ENCODE peak calls at places on chromosomes 12 and 14, in eight cellular contexts. I is skeletal muscle cell, O is T-helper 9 cell, P is M059J, J is fibroblast of mammary gland, A is RPMI7951, F is RCC 7860, C is T-helper 2 cell. U is an unnamed sample.

GRCh38 chr12:55132816-55133215 is 6.6 kb downstream of the OR9K2 start:
- DNase-seq in A (no peak), O (no peak), F (no peak), C (no peak), J (no peak), P (no peak), I (no peak), U (no peak)

GRCh38 chr12:115478505-115478904 is 794.5 kb upstream of the TBX3 start:
- DNase-seq in F (no peak), I (no peak), A (no peak), J (no peak), C (no peak), P (no peak), O (no peak), U (no peak)

GRCh38 chr12:105032703-105033357 is 46.7 kb downstream of the NOPCHAP1 start:
- DNase-seq in J (peak; percentile 68), A (no peak), F (no peak), O (no peak), P (peak; percentile 43), I (no peak), C (no peak), U (no peak)

GRCh38 chr14:78987006-78987405 is 816.8 kb downstream of the NRXN3 start:
- DNase-seq in O (no peak), J (no peak), C (no peak), F (no peak), A (no peak), I (no peak), P (no peak), U (no peak)

GRCh38 chr12:48750769-48751356 is 34.4 kb upstream of the CCNT1 start:
- DNase-seq in C (no peak), A (no peak), J (peak; percentile 35), P (no peak), F (no peak), I (no peak), O (no peak), U (no peak)

GRCh38 chr12:79420146-79420618 is 270.6 kb downstream of the PAWR start:
- DNase-seq in A (peak; percentile 72), F (peak; percentile 91), C (no peak), P (peak; percentile 93), O (no peak), I (peak; percentile 83), J (peak; percentile 84), U (no peak)

GRCh38 chr12:121033625-121034349 is 5.3 kb downstream of the OASL start:
- DNase-seq in J (peak; percentile 61), I (peak; percentile 29), F (peak; percentile 92), C (no peak), O (peak; percentile 40), P (peak; percentile 95), A (peak; percentile 85), U (no peak)

GRCh38 chr14:52332269-52332668 is 18.2 kb downstream of the PTGER2 start:
- DNase-seq in J (no peak), C (no peak), I (no peak), F (no peak), A (no peak), P (peak; percentile 51), O (no peak), U (no peak)

GRCh38 chr14:75280831-75281690 is 2.4 kb downstream of the FOS start:
- DNase-seq in A (peak; percentile 16), J (no peak), O (peak; percentile 47), P (peak; percentile 58), C (no peak), F (no peak), I (no peak), U (no peak)

GRCh38 chr14:94295360-94296180 is 2.5 kb upstream of the SERPINA10 start:
- DNase-seq in J (no peak), F (no peak), I (no peak), C (no peak), O (no peak), A (no peak), P (no peak), U (no peak)

GRCh38 chr14:92582706-92583452 is 69.3 kb downstream of the RIN3 start:
- DNase-seq in P (no peak), O (no peak), F (no peak), A (no peak), I (no peak), J (no peak), C (no peak), U (no peak)

GRCh38 chr14:70887207-70888150 is 19.8 kb upstream of the PCNX1 start:
- DNase-seq in J (peak; percentile 96), C (no peak), A (no peak), P (peak; percentile 24), F (no peak), I (peak; percentile 94), O (no peak), U (no peak)

GRCh38 chr12:108190529-108190928 is 61.4 kb downstream of the WSCD2 start:
- DNase-seq in J (no peak), C (no peak), O (no peak), I (no peak), P (no peak), F (no peak), A (no peak), U (no peak)

GRCh38 chr12:66548338-66549049 is 130.4 kb downstream of the GRIP1 start:
- DNase-seq in J (no peak), O (no peak), F (no peak), I (no peak), P (no peak), C (no peak), A (no peak), U (no peak)

GRCh38 chr12:53327435-53328042 is 6.1 kb upstream of the AAAS start:
- DNase-seq in C (no peak), F (no peak), A (peak; percentile 25), O (no peak), I (no peak), J (peak; percentile 34), P (peak; percentile 30), U (no peak)

GRCh38 chr14:59918824-59919581 is 941 bp upstream of the LRRC9 start:
- DNase-seq in A (peak; percentile 28), P (peak; percentile 28), C (no peak), F (no peak), O (no peak), J (peak; percentile 49), I (no peak), U (peak; percentile 24)

GRCh38 chr12:116144384-116144783 is 133.1 kb downstream of the MED13L start:
- DNase-seq in J (no peak), A (no peak), I (no peak), C (no peak), O (no peak), F (no peak), P (no peak), U (no peak)

GRCh38 chr12:85156569-85156968 is 120.4 kb downstream of the LRRIQ1 start:
- DNase-seq in O (no peak), C (no peak), J (no peak), F (no peak), P (no peak), I (no peak), A (peak; percentile 9), U (no peak)

GRCh38 chr12:12217018-12217359 is 49.9 kb downstream of the LRP6 start:
- DNase-seq in C (no peak), O (no peak), A (no peak), I (no peak), F (no peak), P (no peak), J (no peak), U (no peak)